ENCODE peak calls at places on chromosomes 6 and 20, in six cellular contexts. F is K562, L is HepG2, B is IMR-90, A is HEK293T, P is GM12878. X is an unnamed sample.

GRCh38 chr20:21096321-21097043 is 9.7 kb downstream of the LINC00237 start:
- DNase-seq in L (peak), P (peak), F (peak), B (peak), A (peak), X (peak)

GRCh38 chr6:21501815-21502214 is 91.7 kb upstream of the SOX4 start:
- DNase-seq in F (no peak), A (no peak), L (no peak), B (no peak), P (no peak), X (no peak)

GRCh38 chr6:13194852-13195251 is 133.5 kb downstream of the TBC1D7 start:
- DNase-seq in A (peak), P (no peak), B (peak), L (peak), F (peak), X (peak)

GRCh38 chr20:43444107-43444506 is 13.6 kb upstream of the SRSF6 start:
- DNase-seq in B (no peak), P (no peak), F (peak), A (no peak), L (no peak), X (no peak)

GRCh38 chr6:18242062-18242851 is 22.1 kb downstream of the DEK start:
- DNase-seq in P (no peak), F (no peak), L (peak), B (peak), A (no peak), X (no peak)

GRCh38 chr6:32203435-32204267 is 11.2 kb upstream of the GPSM3 start:
- DNase-seq in A (no peak), L (no peak), B (no peak), F (no peak), P (no peak), X (no peak)

GRCh38 chr6:73054958-73055357 is 170.3 kb downstream of the KHDC1L start:
- DNase-seq in L (no peak), B (no peak), P (no peak), F (no peak), A (no peak), X (no peak)

GRCh38 chr6:112117554-112117953 is 30.2 kb downstream of the FAM229B start:
- DNase-seq in A (no peak), F (peak), L (no peak), B (peak), P (no peak), X (no peak)

GRCh38 chr6:165894228-165894825 is 231.3 kb upstream of the PDE10A start:
- DNase-seq in B (no peak), L (no peak), P (no peak), F (no peak), A (peak), X (no peak)

GRCh38 chr20:39861381-39861780 is 827.7 kb downstream of the MAFB start:
- DNase-seq in A (no peak), B (no peak), F (no peak), P (no peak), L (no peak), X (no peak)

GRCh38 chr6:1313755-1314503 is 2.0 kb downstream of the FOXQ1 start:
- DNase-seq in B (no peak), L (peak), F (no peak), P (no peak), A (peak), X (no peak)

GRCh38 chr20:58640446-58640845 is 10.6 kb upstream of the STX16 start:
- DNase-seq in F (peak), B (peak), L (no peak), P (no peak), A (no peak), X (no peak)

GRCh38 chr6:129069006-129069405 is 186.1 kb downstream of the LAMA2 start:
- DNase-seq in A (no peak), P (no peak), B (no peak), L (no peak), F (no peak), X (no peak)

GRCh38 chr6:19492631-19493030 is 344.5 kb upstream of the ID4 start:
- DNase-seq in L (no peak), F (no peak), B (no peak), P (no peak), A (no peak), X (no peak)

GRCh38 chr6:23498013-23498412 is 628.0 kb upstream of the NRSN1 start:
- DNase-seq in P (no peak), A (no peak), L (no peak), B (peak), F (no peak), X (no peak)

GRCh38 chr6:132919476-132919875 is 105.1 kb downstream of the RPS12 start:
- DNase-seq in L (no peak), P (no peak), B (peak), A (no peak), F (no peak), X (no peak)

GRCh38 chr20:46071573-46071972 is 18.2 kb downstream of the NCOA5 start:
- DNase-seq in L (no peak), B (no peak), F (no peak), A (no peak), P (no peak), X (no peak)

GRCh38 chr6:70846207-70846835 is 110.5 kb downstream of the B3GAT2 start:
- DNase-seq in L (no peak), P (no peak), A (no peak), B (no peak), F (no peak), X (no peak)

GRCh38 chr6:79672631-79673065 is 41.5 kb downstream of the SH3BGRL2 start:
- DNase-seq in A (no peak), L (peak), F (no peak), B (peak), P (no peak), X (peak)

GRCh38 chr6:78483546-78483945 is 383.8 kb upstream of the IRAK1BP1 start:
- DNase-seq in P (no peak), A (no peak), F (no peak), B (peak), L (no peak), X (no peak)

GRCh38 chr6:143271024-143271423 is 179.5 kb downstream of the ADAT2 start:
- DNase-seq in P (no peak), B (peak), F (no peak), A (no peak), L (peak), X (no peak)

GRCh38 chr20:33992145-33992922 is 1.4 kb upstream of the RALY start:
- DNase-seq in P (no peak), B (peak), F (no peak), A (peak), L (no peak), X (no peak)

GRCh38 chr6:2449572-2449940 is 204.2 kb upstream of the GMDS start:
- DNase-seq in P (no peak), B (no peak), L (no peak), F (no peak), A (no peak), X (no peak)

GRCh38 chr6:53703047-53703446 is 37.5 kb upstream of the KLHL31 start:
- DNase-seq in F (no peak), A (no peak), B (no peak), P (no peak), L (no peak), X (no peak)

GRCh38 chr20:61895016-61895415 is 170.7 kb downstream of the TAF4 start:
- DNase-seq in F (no peak), B (no peak), A (no peak), L (no peak), P (no peak), X (no peak)

GRCh38 chr6:12957321-12958051 is 240.9 kb downstream of the PHACTR1 start:
- DNase-seq in P (no peak), B (peak), F (no peak), L (no peak), A (no peak), X (peak)

GRCh38 chr6:140073456-140073855 is 699.0 kb upstream of the CITED2 start:
- DNase-seq in L (no peak), A (no peak), F (no peak), B (peak), P (no peak), X (no peak)

GRCh38 chr20:45432294-45432693 is 16.4 kb downstream of the PIGT start:
- DNase-seq in F (no peak), B (no peak), A (no peak), L (no peak), P (peak), X (no peak)

GRCh38 chr6:17542243-17542642 is 57.9 kb upstream of the FAM8A1 start:
- DNase-seq in F (no peak), L (no peak), P (no peak), A (no peak), B (no peak), X (no peak)

GRCh38 chr20:45510242-45510862 is 5.1 kb downstream of the SPINT3 start:
- DNase-seq in B (no peak), L (no peak), P (no peak), F (no peak), A (no peak), X (no peak)

GRCh38 chr20:32664352-32665159 is 9.2 kb downstream of the C20orf203 start:
- DNase-seq in A (no peak), F (peak), P (no peak), B (no peak), L (peak), X (no peak)

GRCh38 chr6:42618686-42619085 is 54.9 kb downstream of the UBR2 start:
- DNase-seq in L (no peak), P (no peak), B (peak), F (no peak), A (no peak), X (no peak)

GRCh38 chr20:10253750-10254149 is 35.1 kb downstream of the SNAP25 start:
- DNase-seq in A (no peak), F (no peak), L (no peak), P (no peak), B (no peak), X (no peak)

GRCh38 chr6:142692942-142693341 is 252.0 kb downstream of the HIVEP2 start:
- DNase-seq in B (peak), P (no peak), F (peak), L (peak), A (peak), X (peak)

GRCh38 chr6:27650620-27651370 is 177.9 kb upstream of the ZNF184 start:
- DNase-seq in F (peak), A (peak), B (peak), L (peak), P (no peak), X (peak)

DNA sequence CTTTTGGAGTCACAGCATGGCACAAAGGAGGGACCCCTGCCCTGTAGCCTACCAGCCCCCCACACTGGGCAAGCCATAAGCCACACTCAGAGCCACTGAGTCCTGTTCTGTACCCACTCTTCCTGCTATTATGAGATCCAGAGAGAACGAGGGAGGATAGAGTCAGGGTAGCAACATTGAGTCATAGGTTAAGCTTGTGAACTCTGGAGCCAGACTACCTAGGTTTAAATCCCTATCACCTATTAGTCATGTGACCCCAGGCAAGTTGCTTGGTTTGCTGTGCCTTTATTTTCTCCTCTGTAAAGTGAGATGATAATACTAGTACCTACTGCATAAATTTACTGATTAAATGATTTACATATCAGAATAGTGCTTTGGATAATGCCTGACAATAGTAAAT is 540 bp downstream of the CNBD2 start:
- DNase-seq in L (no peak), B (no peak), A (no peak), F (no peak), P (no peak), X (no peak)
- TF ChIP-seq BHLHE40 in L (no peak), B (no peak), A (no peak), F (no peak), P (no peak), X (no peak)

GRCh38 chr6:166999845-167000253 is 652 bp downstream of the CEP43 start:
- DNase-seq in L (peak), B (no peak), P (no peak), F (no peak), A (no peak), X (peak)

GRCh38 chr6:166997348-166997747 is 1.8 kb upstream of the CEP43 start:
- DNase-seq in A (no peak), P (no peak), F (no peak), L (peak), B (no peak), X (no peak)

GRCh38 chr6:166997768-166998255 is 1.4 kb upstream of the CEP43 start:
- DNase-seq in P (peak), F (peak), B (peak), L (peak), A (peak), X (peak)

GRCh38 chr6:166999145-166999844 is at the start of gene CEP43:
- DNase-seq in L (peak), F (peak), P (peak), A (peak), B (peak), X (peak)

DNA sequence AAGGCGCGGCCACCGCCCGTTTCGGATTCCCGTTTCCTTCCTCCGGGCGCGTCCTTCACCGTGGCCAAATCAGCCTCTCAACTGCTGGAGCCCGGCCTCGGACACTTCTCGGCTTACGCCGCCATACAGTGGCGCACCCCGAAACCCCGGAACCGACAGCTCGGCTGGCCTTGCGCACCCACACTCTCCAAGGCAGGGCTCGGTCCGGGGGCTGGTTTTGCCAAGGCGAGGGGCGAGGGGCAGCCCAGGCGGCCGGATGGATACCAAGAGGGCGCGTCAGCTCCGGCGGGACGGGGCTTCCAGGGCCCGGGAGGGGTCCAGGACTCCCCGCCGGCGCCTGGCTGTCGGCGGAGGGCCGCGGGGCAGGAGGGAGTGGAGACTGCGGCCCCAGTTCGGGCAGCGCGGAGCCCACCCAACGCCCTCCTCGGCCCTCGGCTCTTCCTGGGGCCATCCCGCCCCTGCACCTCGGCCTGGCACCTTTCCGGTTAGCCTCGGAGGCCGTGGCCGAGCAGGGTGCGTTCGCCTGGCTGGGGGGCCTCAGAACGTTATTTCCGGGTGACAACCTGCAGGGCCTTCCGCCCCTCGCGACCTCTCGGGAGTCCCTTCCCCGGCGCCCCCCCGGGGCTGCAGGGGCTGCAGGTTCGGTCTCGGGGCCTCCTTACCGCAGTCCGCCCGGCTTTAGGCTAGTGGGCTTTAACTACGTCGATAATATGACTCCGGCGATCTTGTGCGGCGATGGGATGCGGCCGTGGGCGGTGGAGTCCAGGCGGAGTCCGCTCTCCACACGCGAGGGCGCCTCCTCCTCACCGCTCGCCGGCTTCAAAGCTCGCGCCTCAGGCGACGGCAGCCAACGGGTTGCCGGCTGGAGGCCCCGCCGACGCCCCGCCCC is 697 bp upstream of the CEP43 start:
- DNase-seq in P (no peak), B (no peak), F (peak), A (peak), L (no peak), X (no peak)
- TF ChIP-seq BHLHE40 in P (peak), B (peak), F (peak), A (no peak), L (no peak), X (no peak)

GRCh38 chr6:158817298-158818007 is 1.7 kb downstream of the EZR start:
- DNase-seq in P (no peak), A (no peak), L (peak), F (peak), B (peak), X (no peak)

GRCh38 chr6:158818580-158819212 is 472 bp downstream of the EZR start:
- DNase-seq in P (no peak), B (peak), L (peak), F (peak), A (peak), X (peak)

GRCh38 chr6:158819213-158819976 is at the start of gene EZR:
- DNase-seq in F (peak), L (peak), P (no peak), B (peak), A (peak), X (peak)

GRCh38 chr6:158816329-158816728 is 2.8 kb downstream of the EZR start:
- DNase-seq in B (no peak), F (no peak), A (no peak), P (no peak), L (no peak), X (peak)

DNA sequence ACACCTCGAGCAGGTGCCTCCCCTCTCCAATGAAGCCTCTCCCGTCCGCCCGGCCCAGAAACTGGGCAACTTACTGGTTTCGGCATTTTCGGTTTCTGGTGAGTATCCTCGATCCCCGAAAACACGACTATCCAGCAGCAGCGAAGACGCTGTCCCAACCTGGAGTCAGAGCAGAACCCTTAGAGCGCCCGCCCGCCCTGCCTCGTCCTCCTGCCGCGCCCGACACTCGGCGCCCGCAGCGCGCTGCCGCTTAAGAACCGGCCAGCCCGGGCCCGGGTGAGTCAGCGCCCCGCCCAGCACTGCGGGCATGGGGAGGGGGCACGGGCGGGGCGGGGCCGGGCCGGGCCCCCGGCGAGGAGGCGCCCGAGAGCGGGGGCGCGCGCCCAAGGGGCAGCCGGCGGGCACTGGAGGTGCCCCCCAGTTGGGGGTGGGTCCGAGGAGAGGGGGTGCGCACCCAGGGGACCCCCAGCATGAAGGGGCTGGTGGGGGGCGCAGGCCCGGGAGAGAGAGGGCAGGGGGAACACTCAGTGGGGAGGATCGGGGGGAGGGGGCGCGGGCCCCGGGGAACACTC is 1.1 kb downstream of the EZR start:
- DNase-seq in L (peak), B (peak), P (no peak), A (peak), F (peak), X (peak)
- TF ChIP-seq BHLHE40 in L (peak), B (no peak), P (peak), A (no peak), F (peak), X (no peak)

GRCh38 chr6:74899416-74899815 is 306.4 kb downstream of the COL12A1 start:
- DNase-seq in P (no peak), B (peak), L (peak), F (no peak), A (no peak), X (no peak)
- TF ChIP-seq BHLHE40 in P (no peak), B (no peak), L (no peak), F (no peak), A (no peak), X (no peak)

DNA sequence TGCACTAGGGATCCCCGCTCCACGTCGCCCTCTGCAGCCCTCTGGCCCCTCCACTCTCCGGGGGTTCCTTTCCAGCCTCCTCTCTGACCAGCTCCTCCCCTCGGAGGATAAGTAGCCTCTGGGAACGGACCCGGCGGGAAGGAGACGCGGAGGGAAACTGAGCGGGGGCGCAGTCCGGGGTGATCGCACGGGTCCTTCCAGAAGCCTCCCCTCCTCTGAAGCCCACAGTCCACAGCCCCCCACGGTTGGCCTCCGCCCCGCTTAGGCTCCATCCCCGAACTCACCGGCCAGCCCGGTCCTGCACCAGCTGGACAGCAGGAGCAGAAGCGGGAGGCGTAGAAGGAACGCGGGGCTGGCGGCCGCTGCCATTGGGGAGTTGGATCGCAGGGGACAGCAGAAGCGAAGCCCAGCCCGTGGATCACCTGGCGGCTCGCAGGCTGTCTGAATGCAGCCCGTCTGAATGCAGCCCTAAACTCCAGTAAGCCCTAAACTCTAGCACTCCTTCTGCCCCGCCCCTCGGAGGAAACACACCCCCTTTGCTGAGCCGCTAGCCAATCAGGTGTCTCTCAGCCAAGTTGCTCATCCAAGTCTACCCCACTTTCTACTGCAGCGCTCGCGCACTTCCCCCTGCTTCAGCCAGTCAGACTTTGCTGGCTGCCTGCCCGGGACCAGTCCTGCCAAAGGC is at the start of gene RAET1G:
- DNase-seq in L (peak), F (peak), B (peak), P (no peak), A (peak), X (peak)
- TF ChIP-seq BHLHE40 in L (no peak), F (no peak), B (no peak), P (no peak), A (no peak), X (no peak)

GRCh38 chr20:52552181-52552872 is 360.7 kb upstream of the ZFP64 start:
- DNase-seq in B (peak), F (no peak), A (no peak), P (no peak), L (no peak), X (no peak)
- TF ChIP-seq BHLHE40 in B (peak), F (no peak), A (no peak), P (no peak), L (no peak), X (no peak)

DNA sequence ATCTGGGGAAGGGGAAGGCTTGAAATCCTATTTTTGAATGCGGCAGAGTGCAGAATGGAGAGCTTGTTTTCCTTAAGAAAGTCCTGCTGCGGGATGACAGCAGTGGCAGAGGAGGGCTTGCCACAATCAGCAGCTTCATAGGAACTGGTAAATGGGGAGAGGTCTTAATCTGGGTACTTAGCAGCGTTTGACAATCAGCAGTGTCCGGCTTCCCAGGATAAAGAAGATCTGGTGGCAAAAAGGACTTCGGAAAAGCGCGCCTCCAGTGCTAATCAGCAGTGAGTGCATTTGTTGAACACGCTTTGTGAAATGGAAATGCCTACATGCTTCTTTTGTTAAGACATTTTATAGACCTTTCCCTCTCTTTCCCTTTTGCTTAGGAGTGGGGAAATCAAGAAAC is 735.7 kb downstream of the QKI start:
- DNase-seq in L (no peak), B (no peak), P (no peak), A (no peak), F (no peak), X (no peak)
- TF ChIP-seq BHLHE40 in L (no peak), B (no peak), P (no peak), A (no peak), F (no peak), X (no peak)

X was measured in A549.